ENCODE peak calls at places on chromosomes 6 and 20, in eight cellular contexts. One of them, this sample, is unnamed.

GRCh38 chr6:167579786-167580370 is 246.8 kb upstream of the AFDN start:
- DNase-seq in activated naive CD8-positive, alpha-beta T cell treated with anti-CD3 and anti-CD28 coated beads, Interleukin-2, amount 50 U/mL, for 16 hours: no peak
- DNase-seq in mesenteric fat pad: no peak
- DNase-seq in C1 segment of cervical spinal cord: no peak
- DNase-seq in CD8-positive, alpha-beta T cell: no peak
- DNase-seq in GM12865: no peak
- DNase-seq in left ventricle myocardium inferior: no peak
- DNase-seq in fibroblast of the conjunctiva: no peak
- DNase-seq in this sample: no peak

GRCh38 chr20:1334370-1334731 is 5.4 kb upstream of the SDCBP2 start:
- DNase-seq in activated naive CD8-positive, alpha-beta T cell treated with anti-CD3 and anti-CD28 coated beads, Interleukin-2, amount 50 U/mL, for 16 hours: no peak
- DNase-seq in mesenteric fat pad: peak
- DNase-seq in C1 segment of cervical spinal cord: no peak
- DNase-seq in CD8-positive, alpha-beta T cell: no peak
- DNase-seq in GM12865: no peak
- DNase-seq in left ventricle myocardium inferior: no peak
- DNase-seq in fibroblast of the conjunctiva: no peak
- DNase-seq in this sample: no peak

GRCh38 chr6:43120938-43121913 is 45.1 kb downstream of the PTK7 start:
- DNase-seq in activated naive CD8-positive, alpha-beta T cell treated with anti-CD3 and anti-CD28 coated beads, Interleukin-2, amount 50 U/mL, for 16 hours: no peak
- DNase-seq in mesenteric fat pad: no peak
- DNase-seq in C1 segment of cervical spinal cord: no peak
- DNase-seq in CD8-positive, alpha-beta T cell: no peak
- DNase-seq in GM12865: no peak
- DNase-seq in left ventricle myocardium inferior: peak
- DNase-seq in fibroblast of the conjunctiva: peak
- DNase-seq in this sample: no peak

GRCh38 chr6:170253910-170254269 is 37.0 kb downstream of the DLL1 start:
- DNase-seq in activated naive CD8-positive, alpha-beta T cell treated with anti-CD3 and anti-CD28 coated beads, Interleukin-2, amount 50 U/mL, for 16 hours: no peak
- DNase-seq in mesenteric fat pad: no peak
- DNase-seq in C1 segment of cervical spinal cord: no peak
- DNase-seq in CD8-positive, alpha-beta T cell: no peak
- DNase-seq in GM12865: no peak
- DNase-seq in left ventricle myocardium inferior: no peak
- DNase-seq in fibroblast of the conjunctiva: no peak
- DNase-seq in this sample: no peak

GRCh38 chr6:128743974-128744765 is 138.8 kb upstream of the LAMA2 start:
- DNase-seq in activated naive CD8-positive, alpha-beta T cell treated with anti-CD3 and anti-CD28 coated beads, Interleukin-2, amount 50 U/mL, for 16 hours: no peak
- DNase-seq in mesenteric fat pad: no peak
- DNase-seq in C1 segment of cervical spinal cord: no peak
- DNase-seq in CD8-positive, alpha-beta T cell: no peak
- DNase-seq in GM12865: no peak
- DNase-seq in left ventricle myocardium inferior: no peak
- DNase-seq in fibroblast of the conjunctiva: no peak
- DNase-seq in this sample: peak

GRCh38 chr6:157226026-157226639 is 97.2 kb downstream of the TMEM242 start:
- DNase-seq in activated naive CD8-positive, alpha-beta T cell treated with anti-CD3 and anti-CD28 coated beads, Interleukin-2, amount 50 U/mL, for 16 hours: no peak
- DNase-seq in mesenteric fat pad: no peak
- DNase-seq in C1 segment of cervical spinal cord: no peak
- DNase-seq in CD8-positive, alpha-beta T cell: no peak
- DNase-seq in GM12865: no peak
- DNase-seq in left ventricle myocardium inferior: no peak
- DNase-seq in fibroblast of the conjunctiva: no peak
- DNase-seq in this sample: no peak

GRCh38 chr20:609371-609964 is 641 bp downstream of the TCF15 start:
- DNase-seq in activated naive CD8-positive, alpha-beta T cell treated with anti-CD3 and anti-CD28 coated beads, Interleukin-2, amount 50 U/mL, for 16 hours: no peak
- DNase-seq in mesenteric fat pad: no peak
- DNase-seq in C1 segment of cervical spinal cord: no peak
- DNase-seq in CD8-positive, alpha-beta T cell: no peak
- DNase-seq in GM12865: no peak
- DNase-seq in left ventricle myocardium inferior: no peak
- DNase-seq in fibroblast of the conjunctiva: no peak
- DNase-seq in this sample: peak

GRCh38 chr6:145814035-145814500 is 527 bp downstream of the FBXO30 start:
- DNase-seq in activated naive CD8-positive, alpha-beta T cell treated with anti-CD3 and anti-CD28 coated beads, Interleukin-2, amount 50 U/mL, for 16 hours: no peak
- DNase-seq in mesenteric fat pad: peak
- DNase-seq in C1 segment of cervical spinal cord: no peak
- DNase-seq in CD8-positive, alpha-beta T cell: no peak
- DNase-seq in GM12865: peak
- DNase-seq in left ventricle myocardium inferior: peak
- DNase-seq in fibroblast of the conjunctiva: no peak
- DNase-seq in this sample: peak

GRCh38 chr6:107230024-107230423 is 114.7 kb upstream of the BEND3 start:
- DNase-seq in activated naive CD8-positive, alpha-beta T cell treated with anti-CD3 and anti-CD28 coated beads, Interleukin-2, amount 50 U/mL, for 16 hours: no peak
- DNase-seq in mesenteric fat pad: no peak
- DNase-seq in C1 segment of cervical spinal cord: no peak
- DNase-seq in CD8-positive, alpha-beta T cell: no peak
- DNase-seq in GM12865: no peak
- DNase-seq in left ventricle myocardium inferior: no peak
- DNase-seq in fibroblast of the conjunctiva: no peak
- DNase-seq in this sample: no peak

GRCh38 chr20:64039293-64040160 is 3.5 kb downstream of the C20orf204 start:
- DNase-seq in activated naive CD8-positive, alpha-beta T cell treated with anti-CD3 and anti-CD28 coated beads, Interleukin-2, amount 50 U/mL, for 16 hours: no peak
- DNase-seq in mesenteric fat pad: no peak
- DNase-seq in C1 segment of cervical spinal cord: no peak
- DNase-seq in CD8-positive, alpha-beta T cell: no peak
- DNase-seq in GM12865: no peak
- DNase-seq in left ventricle myocardium inferior: no peak
- DNase-seq in fibroblast of the conjunctiva: no peak
- DNase-seq in this sample: no peak

GRCh38 chr20:37378785-37379598 is 33.1 kb downstream of the SRC start:
- DNase-seq in activated naive CD8-positive, alpha-beta T cell treated with anti-CD3 and anti-CD28 coated beads, Interleukin-2, amount 50 U/mL, for 16 hours: no peak
- DNase-seq in mesenteric fat pad: no peak
- DNase-seq in C1 segment of cervical spinal cord: no peak
- DNase-seq in CD8-positive, alpha-beta T cell: no peak
- DNase-seq in GM12865: no peak
- DNase-seq in left ventricle myocardium inferior: no peak
- DNase-seq in fibroblast of the conjunctiva: no peak
- DNase-seq in this sample: no peak

GRCh38 chr6:112202639-112203341 is 51.6 kb downstream of the LAMA4 start:
- DNase-seq in activated naive CD8-positive, alpha-beta T cell treated with anti-CD3 and anti-CD28 coated beads, Interleukin-2, amount 50 U/mL, for 16 hours: no peak
- DNase-seq in mesenteric fat pad: no peak
- DNase-seq in C1 segment of cervical spinal cord: no peak
- DNase-seq in CD8-positive, alpha-beta T cell: no peak
- DNase-seq in GM12865: peak
- DNase-seq in left ventricle myocardium inferior: no peak
- DNase-seq in fibroblast of the conjunctiva: no peak
- DNase-seq in this sample: no peak

GRCh38 chr20:63464289-63464635 is 8.2 kb downstream of the KCNQ2 start:
- DNase-seq in activated naive CD8-positive, alpha-beta T cell treated with anti-CD3 and anti-CD28 coated beads, Interleukin-2, amount 50 U/mL, for 16 hours: no peak
- DNase-seq in mesenteric fat pad: no peak
- DNase-seq in C1 segment of cervical spinal cord: no peak
- DNase-seq in CD8-positive, alpha-beta T cell: no peak
- DNase-seq in GM12865: no peak
- DNase-seq in left ventricle myocardium inferior: no peak
- DNase-seq in fibroblast of the conjunctiva: no peak
- DNase-seq in this sample: no peak

GRCh38 chr6:158002951-158003853 is 21.5 kb downstream of the SYNJ2 start:
- DNase-seq in activated naive CD8-positive, alpha-beta T cell treated with anti-CD3 and anti-CD28 coated beads, Interleukin-2, amount 50 U/mL, for 16 hours: no peak
- DNase-seq in mesenteric fat pad: no peak
- DNase-seq in C1 segment of cervical spinal cord: no peak
- DNase-seq in CD8-positive, alpha-beta T cell: no peak
- DNase-seq in GM12865: peak
- DNase-seq in left ventricle myocardium inferior: peak
- DNase-seq in fibroblast of the conjunctiva: peak
- DNase-seq in this sample: no peak

GRCh38 chr6:82711105-82711829 is 347.6 kb downstream of the TPBG start:
- DNase-seq in activated naive CD8-positive, alpha-beta T cell treated with anti-CD3 and anti-CD28 coated beads, Interleukin-2, amount 50 U/mL, for 16 hours: no peak
- DNase-seq in mesenteric fat pad: no peak
- DNase-seq in C1 segment of cervical spinal cord: peak
- DNase-seq in CD8-positive, alpha-beta T cell: no peak
- DNase-seq in GM12865: no peak
- DNase-seq in left ventricle myocardium inferior: no peak
- DNase-seq in fibroblast of the conjunctiva: no peak
- DNase-seq in this sample: no peak

GRCh38 chr20:46811328-46812084 is 83.1 kb upstream of the EYA2 start:
- DNase-seq in activated naive CD8-positive, alpha-beta T cell treated with anti-CD3 and anti-CD28 coated beads, Interleukin-2, amount 50 U/mL, for 16 hours: no peak
- DNase-seq in mesenteric fat pad: no peak
- DNase-seq in C1 segment of cervical spinal cord: no peak
- DNase-seq in CD8-positive, alpha-beta T cell: no peak
- DNase-seq in GM12865: no peak
- DNase-seq in left ventricle myocardium inferior: no peak
- DNase-seq in fibroblast of the conjunctiva: no peak
- DNase-seq in this sample: peak

GRCh38 chr6:15234068-15234758 is 11.7 kb upstream of the JARID2 start:
- DNase-seq in activated naive CD8-positive, alpha-beta T cell treated with anti-CD3 and anti-CD28 coated beads, Interleukin-2, amount 50 U/mL, for 16 hours: no peak
- DNase-seq in mesenteric fat pad: peak
- DNase-seq in C1 segment of cervical spinal cord: no peak
- DNase-seq in CD8-positive, alpha-beta T cell: no peak
- DNase-seq in GM12865: no peak
- DNase-seq in left ventricle myocardium inferior: no peak
- DNase-seq in fibroblast of the conjunctiva: no peak
- DNase-seq in this sample: no peak

GRCh38 chr6:36963451-36964290 is 9.1 kb downstream of the PI16 start:
- DNase-seq in activated naive CD8-positive, alpha-beta T cell treated with anti-CD3 and anti-CD28 coated beads, Interleukin-2, amount 50 U/mL, for 16 hours: no peak
- DNase-seq in mesenteric fat pad: no peak
- DNase-seq in C1 segment of cervical spinal cord: no peak
- DNase-seq in CD8-positive, alpha-beta T cell: no peak
- DNase-seq in GM12865: peak
- DNase-seq in left ventricle myocardium inferior: no peak
- DNase-seq in fibroblast of the conjunctiva: no peak
- DNase-seq in this sample: peak

GRCh38 chr20:23269954-23270353 is 80.6 kb upstream of the NXT1 start:
- DNase-seq in activated naive CD8-positive, alpha-beta T cell treated with anti-CD3 and anti-CD28 coated beads, Interleukin-2, amount 50 U/mL, for 16 hours: no peak
- DNase-seq in mesenteric fat pad: no peak
- DNase-seq in C1 segment of cervical spinal cord: no peak
- DNase-seq in CD8-positive, alpha-beta T cell: no peak
- DNase-seq in GM12865: no peak
- DNase-seq in left ventricle myocardium inferior: no peak
- DNase-seq in fibroblast of the conjunctiva: no peak
- DNase-seq in this sample: no peak

GRCh38 chr20:3172933-3173581 is at the start of gene LZTS3:
- DNase-seq in activated naive CD8-positive, alpha-beta T cell treated with anti-CD3 and anti-CD28 coated beads, Interleukin-2, amount 50 U/mL, for 16 hours: peak
- DNase-seq in mesenteric fat pad: no peak
- DNase-seq in C1 segment of cervical spinal cord: peak
- DNase-seq in CD8-positive, alpha-beta T cell: peak
- DNase-seq in GM12865: peak
- DNase-seq in left ventricle myocardium inferior: peak
- DNase-seq in fibroblast of the conjunctiva: no peak
- DNase-seq in this sample: peak

GRCh38 chr6:37513155-37513554 is 13.5 kb upstream of the CCDC167 start:
- DNase-seq in activated naive CD8-positive, alpha-beta T cell treated with anti-CD3 and anti-CD28 coated beads, Interleukin-2, amount 50 U/mL, for 16 hours: no peak
- DNase-seq in mesenteric fat pad: no peak
- DNase-seq in C1 segment of cervical spinal cord: no peak
- DNase-seq in CD8-positive, alpha-beta T cell: no peak
- DNase-seq in GM12865: no peak
- DNase-seq in left ventricle myocardium inferior: no peak
- DNase-seq in fibroblast of the conjunctiva: no peak
- DNase-seq in this sample: no peak

GRCh38 chr6:28159029-28159607 is 17.4 kb downstream of the ZKSCAN8 start:
- DNase-seq in activated naive CD8-positive, alpha-beta T cell treated with anti-CD3 and anti-CD28 coated beads, Interleukin-2, amount 50 U/mL, for 16 hours: no peak
- DNase-seq in mesenteric fat pad: no peak
- DNase-seq in C1 segment of cervical spinal cord: no peak
- DNase-seq in CD8-positive, alpha-beta T cell: no peak
- DNase-seq in GM12865: no peak
- DNase-seq in left ventricle myocardium inferior: no peak
- DNase-seq in fibroblast of the conjunctiva: no peak
- DNase-seq in this sample: no peak

GRCh38 chr6:145813285-145814034 is 1.1 kb downstream of the FBXO30 start:
- DNase-seq in activated naive CD8-positive, alpha-beta T cell treated with anti-CD3 and anti-CD28 coated beads, Interleukin-2, amount 50 U/mL, for 16 hours: no peak
- DNase-seq in mesenteric fat pad: no peak
- DNase-seq in C1 segment of cervical spinal cord: no peak
- DNase-seq in CD8-positive, alpha-beta T cell: no peak
- DNase-seq in GM12865: no peak
- DNase-seq in left ventricle myocardium inferior: no peak
- DNase-seq in fibroblast of the conjunctiva: no peak
- DNase-seq in this sample: no peak

GRCh38 chr20:47055699-47056369 is 161.2 kb downstream of the EYA2 start:
- DNase-seq in activated naive CD8-positive, alpha-beta T cell treated with anti-CD3 and anti-CD28 coated beads, Interleukin-2, amount 50 U/mL, for 16 hours: no peak
- DNase-seq in mesenteric fat pad: no peak
- DNase-seq in C1 segment of cervical spinal cord: no peak
- DNase-seq in CD8-positive, alpha-beta T cell: no peak
- DNase-seq in GM12865: no peak
- DNase-seq in left ventricle myocardium inferior: no peak
- DNase-seq in fibroblast of the conjunctiva: peak
- DNase-seq in this sample: no peak

This sample was measured in WTC11.